ENCODE peak calls at places on chromosomes 7 and 10, in eight cellular contexts. A, J, Y, X, U, K, I and O are unnamed samples.

GRCh38 chr10:118922226-118922625 is 107.3 kb upstream of the NANOS1 start:
- DNase-seq in A (peak), J (peak), Y (no peak), X (no peak), U (no peak), K (no peak), I (no peak), O (peak)

GRCh38 chr7:134829381-134829986 is 50.0 kb downstream of the CALD1 start:
- DNase-seq in A (peak), J (peak), Y (no peak), X (no peak), U (no peak), K (no peak), I (no peak), O (no peak)

GRCh38 chr10:124975977-124976514 is 34.1 kb downstream of the ZRANB1 start:
- DNase-seq in A (peak), J (peak), Y (no peak), X (no peak), U (no peak), K (no peak), I (no peak), O (peak)

GRCh38 chr10:117967149-117967548 is 79.6 kb downstream of the RAB11FIP2 start:
- DNase-seq in A (no peak), J (no peak), Y (no peak), X (no peak), U (no peak), K (no peak), I (no peak), O (no peak)

GRCh38 chr7:101996876-101997275 is 179.4 kb downstream of the CUX1 start:
- DNase-seq in A (no peak), J (no peak), Y (no peak), X (no peak), U (no peak), K (no peak), I (no peak), O (no peak)

GRCh38 chr7:82364048-82364447 is 79.5 kb downstream of the CACNA2D1 start:
- DNase-seq in A (no peak), J (no peak), Y (no peak), X (no peak), U (no peak), K (no peak), I (no peak), O (no peak)

GRCh38 chr7:158395780-158396214 is 191.8 kb downstream of the PTPRN2 start:
- DNase-seq in A (no peak), J (no peak), Y (no peak), X (peak), U (no peak), K (no peak), I (no peak), O (no peak)

GRCh38 chr7:36984051-36984492 is 259.8 kb upstream of the AOAH start:
- DNase-seq in A (no peak), J (no peak), Y (no peak), X (no peak), U (no peak), K (no peak), I (peak), O (no peak)

GRCh38 chr7:134355925-134356324 is 39.2 kb upstream of the SLC35B4 start:
- DNase-seq in A (no peak), J (no peak), Y (no peak), X (no peak), U (peak), K (no peak), I (no peak), O (peak)

GRCh38 chr7:24669971-24670591 is 87.2 kb downstream of the GSDME start:
- DNase-seq in A (no peak), J (peak), Y (no peak), X (no peak), U (no peak), K (no peak), I (no peak), O (no peak)

GRCh38 chr7:101620991-101621390 is 8.1 kb downstream of the MYL10 start:
- DNase-seq in A (no peak), J (no peak), Y (no peak), X (no peak), U (no peak), K (no peak), I (no peak), O (no peak)